ENCODE peak calls at places on chromosomes 16 and 17, in seven cellular contexts. W, N, M, Z, K, Q and C are unnamed samples.
A peak's percentile ranks its signal among the peaks of the same experiment; 100 is the strongest.

GRCh38 chr17:35947156-35947585 is 3.7 kb upstream of the LYZL6 start:
- DNase-seq in W (peak; percentile 62), Q (no peak), K (peak; percentile 74), M (peak; percentile 25), N (peak; percentile 14), Z (no peak), C (no peak)

GRCh38 chr17:68910789-68911431 is 44.3 kb downstream of the ABCA8 start:
- DNase-seq in W (no peak), M (no peak), K (no peak), Q (no peak), Z (no peak), N (no peak), C (no peak)

GRCh38 chr16:1042776-1043349 is 29.7 kb upstream of the SSTR5 start:
- DNase-seq in K (no peak), W (no peak), Q (no peak), N (no peak), Z (no peak), M (no peak), C (no peak)

GRCh38 chr17:60729854-60730253 is 52.2 kb downstream of the BCAS3 start:
- DNase-seq in Q (no peak), W (no peak), K (no peak), M (no peak), N (peak; percentile 5), Z (no peak), C (no peak)

GRCh38 chr17:64200080-64201042 is 62.7 kb downstream of the TEX2 start:
- DNase-seq in N (peak; percentile 30), M (no peak), Q (no peak), Z (no peak), K (no peak), W (no peak), C (peak; percentile 16)

GRCh38 chr16:2295056-2295798 is 27.3 kb upstream of the RNPS1 start:
- DNase-seq in Q (no peak), W (no peak), N (no peak), M (no peak), Z (no peak), K (no peak), C (no peak)

GRCh38 chr16:25143898-25144297 is 32.4 kb downstream of the LCMT1 start:
- DNase-seq in W (no peak), Q (no peak), N (no peak), Z (no peak), K (peak; percentile 25), M (no peak), C (no peak)

GRCh38 chr17:40023590-40024292 is 8.5 kb downstream of the CSF3 start:
- DNase-seq in Q (no peak), K (no peak), W (no peak), N (peak; percentile 35), Z (no peak), M (no peak), C (no peak)

GRCh38 chr16:58755989-58756649 is 22.0 kb upstream of the GOT2 start:
- DNase-seq in Z (no peak), K (peak; percentile 80), N (peak; percentile 69), M (peak; percentile 54), W (peak; percentile 49), Q (peak; percentile 74), C (peak; percentile 60)

GRCh38 chr17:50564916-50565315 is 4.4 kb downstream of the CACNA1G start:
- DNase-seq in Z (no peak), W (no peak), M (no peak), Q (peak; percentile 90), K (no peak), N (no peak), C (no peak)

GRCh38 chr17:38921756-38922411 is 3.5 kb upstream of the LASP1NB start:
- DNase-seq in Q (peak; percentile 63), W (no peak), Z (no peak), K (no peak), M (no peak), N (no peak), C (no peak)

GRCh38 chr16:78228704-78229103 is 129.2 kb downstream of the WWOX start:
- DNase-seq in K (no peak), Z (no peak), Q (no peak), N (no peak), W (no peak), M (no peak), C (no peak)

GRCh38 chr17:46727572-46728348 is 90.7 kb downstream of the WNT3 start:
- DNase-seq in Q (no peak), K (no peak), N (peak; percentile 75), M (no peak), W (no peak), Z (peak; percentile 70), C (peak; percentile 52)

GRCh38 chr16:15055141-15056053 is 477 bp downstream of the NTAN1 start:
- DNase-seq in N (peak; percentile 29), W (no peak), Z (no peak), K (peak; percentile 69), Q (peak; percentile 66), M (no peak), C (no peak)
- TF ChIP-seq CTCF in N (peak; percentile 25), W (no peak), Z (peak; percentile 35), K (peak; percentile 3), Q (no peak), M (peak; percentile 32), C (peak; percentile 6)

GRCh38 chr16:28562199-28562598 is 8.5 kb downstream of the SGF29 start:
- DNase-seq in W (no peak), N (no peak), M (no peak), K (no peak), Z (no peak), Q (no peak), C (no peak)
- TF ChIP-seq CTCF in W (no peak), N (no peak), M (no peak), K (no peak), Z (no peak), Q (no peak), C (no peak)

GRCh38 chr16:50741225-50741807 is 570 bp upstream of the CYLD start:
- DNase-seq in K (no peak), W (no peak), N (no peak), M (no peak), Z (no peak), Q (peak; percentile 70), C (no peak)
- TF ChIP-seq CTCF in K (no peak), W (no peak), N (no peak), M (no peak), Z (no peak), Q (no peak), C (no peak)

GRCh38 chr17:17154556-17154955 is 51.6 kb downstream of the PLD6 start:
- DNase-seq in W (no peak), Q (no peak), Z (no peak), N (no peak), K (no peak), M (no peak), C (no peak)

GRCh38 chr17:17154981-17155380 is 51.2 kb downstream of the PLD6 start:
- DNase-seq in K (no peak), Q (no peak), W (no peak), Z (no peak), N (no peak), M (no peak), C (no peak)

GRCh38 chr17:17156107-17156506 is 50.0 kb downstream of the PLD6 start:
- DNase-seq in K (no peak), N (peak; percentile 77), Q (no peak), W (no peak), Z (peak; percentile 9), M (no peak), C (peak; percentile 71)

GRCh38 chr17:17156511-17156910 is 49.6 kb downstream of the PLD6 start:
- DNase-seq in W (no peak), M (no peak), K (no peak), Q (no peak), N (peak; percentile 25), Z (no peak), C (no peak)

GRCh38 chr17:17155568-17155967 is 50.6 kb downstream of the PLD6 start:
- DNase-seq in Z (no peak), W (no peak), Q (no peak), M (no peak), K (no peak), N (no peak), C (no peak)
- TF ChIP-seq CTCF in Z (no peak), W (no peak), Q (no peak), M (no peak), K (no peak), N (no peak), C (no peak)

DNA sequence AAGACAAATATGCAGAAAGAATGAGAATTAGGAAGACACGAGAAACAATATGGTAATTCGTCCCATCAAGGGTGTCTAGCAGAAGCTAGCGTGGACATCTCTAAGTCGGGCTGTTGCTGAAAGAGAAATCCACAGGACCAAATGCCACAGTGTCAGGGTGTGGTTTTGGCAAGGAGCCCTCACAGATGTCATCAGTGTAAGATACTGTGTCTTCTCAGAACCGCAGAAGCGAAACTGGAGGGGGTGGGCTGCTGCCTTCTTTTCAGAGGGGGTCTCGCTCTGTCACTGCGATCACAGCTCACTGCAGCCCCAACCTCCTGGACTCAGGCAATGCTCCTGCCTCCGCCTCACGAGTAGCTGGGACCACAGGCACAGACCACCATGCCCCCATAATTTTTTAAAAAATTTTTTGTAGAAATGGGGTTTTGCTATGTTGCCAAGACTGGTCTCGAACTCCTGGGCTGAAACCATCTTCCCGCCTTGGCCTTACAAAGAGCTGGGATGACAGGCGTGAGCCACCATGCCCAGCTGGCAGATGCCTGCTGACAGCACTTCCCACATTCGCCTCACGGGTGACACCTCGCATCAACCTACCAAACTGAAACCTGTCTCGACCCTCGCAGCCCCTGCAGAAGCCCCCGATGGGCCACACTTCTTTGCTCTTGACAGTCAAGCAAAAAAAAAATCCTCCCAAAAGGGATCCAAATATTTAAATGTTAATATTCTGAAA is 26.2 kb downstream of the TRAP1 start:
- DNase-seq in M (no peak), K (no peak), W (no peak), N (peak; percentile 18), Q (no peak), Z (peak; percentile 13), C (no peak)
- TF ChIP-seq CTCF in M (no peak), K (no peak), W (peak; percentile 6), N (no peak), Q (peak; percentile 15), Z (peak; percentile 18), C (no peak)

DNA sequence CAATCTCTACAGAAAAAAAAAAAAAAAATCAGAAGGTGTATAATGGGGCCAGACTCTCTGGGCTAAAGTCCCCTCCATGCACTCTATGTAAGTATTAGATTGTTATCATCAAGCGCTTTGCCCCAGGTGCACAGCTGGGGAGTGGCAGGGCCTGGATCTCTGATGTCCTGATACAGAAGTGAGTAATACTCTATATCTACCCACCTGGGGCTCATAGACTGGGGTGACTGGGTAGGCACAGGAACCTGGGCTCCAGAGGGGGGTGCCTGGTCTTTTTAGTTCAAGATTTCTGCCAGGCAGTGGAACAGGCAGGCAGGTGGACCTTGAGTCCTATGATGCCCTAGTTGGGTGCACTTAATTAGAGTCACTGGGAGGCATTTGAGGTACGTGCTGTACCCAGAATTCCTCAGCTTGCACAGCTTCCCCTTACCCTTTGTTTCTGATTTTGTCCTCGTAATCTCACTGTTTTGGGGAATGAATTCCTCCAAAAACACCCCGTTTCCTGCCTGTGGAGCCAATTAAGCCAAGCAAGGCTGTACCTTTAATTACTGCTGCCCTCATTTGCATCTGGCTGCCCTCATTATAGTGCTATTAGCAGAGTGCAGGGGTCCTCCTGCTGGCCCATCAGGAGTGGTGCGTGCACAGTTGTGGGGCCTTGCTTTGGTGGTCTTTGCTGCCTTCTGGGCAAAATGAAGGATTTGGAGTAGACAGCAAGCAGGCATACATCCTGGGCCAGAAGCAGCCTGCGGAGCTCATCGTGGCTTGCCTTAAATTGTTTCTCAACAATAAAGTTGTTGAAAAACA is 239.0 kb downstream of the SNX29 start:
- DNase-seq in Z (no peak), K (peak; percentile 61), M (no peak), N (no peak), W (no peak), Q (no peak), C (no peak)
- TF ChIP-seq CTCF in Z (peak; percentile 27), K (peak; percentile 52), M (no peak), N (peak; percentile 39), W (no peak), Q (no peak), C (peak; percentile 58)